ENCODE peak calls at places on chromosomes 5 and 9, in eight cellular contexts. E is activated CD8-positive, alpha-beta T cell treated with anti-CD3 and anti-CD28 coated beads, Interleukin-2, amount 10 ng/mL, durations not matched to agents 7 days and 5 days; Z is hypothalamus; C is AML-193; G is T follicular helper cell; A is GM04504; J is aorta; F is T-cell. O is an unnamed sample.

GRCh38 chr9:127572961-127573727 is 38.9 kb upstream of the STXBP1 start:
- DNase-seq in G (no peak), A (no peak), Z (no peak), E (no peak), F (no peak), C (no peak), J (no peak), O (peak)

GRCh38 chr5:38831909-38832308 is 13.9 kb upstream of the OSMR start:
- DNase-seq in A (no peak), F (no peak), C (peak), J (no peak), G (no peak), E (no peak), Z (no peak), O (no peak)

GRCh38 chr9:124392855-124393460 is 22.3 kb downstream of the PSMB7 start:
- DNase-seq in G (no peak), J (no peak), F (no peak), A (peak), E (no peak), Z (peak), C (no peak), O (peak)

GRCh38 chr5:132776077-132776931 is 735 bp downstream of the SEPTIN8 start:
- DNase-seq in Z (peak), C (peak), J (peak), A (no peak), E (no peak), G (no peak), F (no peak), O (no peak)

GRCh38 chr5:124962735-124963134 is 216.3 kb upstream of the ZNF608 start:
- DNase-seq in E (no peak), A (no peak), Z (no peak), G (no peak), F (no peak), J (no peak), C (no peak), O (no peak)

GRCh38 chr5:443239-444151 is 519 bp downstream of the EXOC3 start:
- DNase-seq in G (no peak), F (peak), A (no peak), E (peak), C (peak), Z (no peak), J (no peak), O (no peak)

GRCh38 chr9:135960328-135961276 is 571 bp downstream of the UBAC1 start:
- DNase-seq in J (peak), A (no peak), F (no peak), G (no peak), C (peak), E (peak), Z (no peak), O (no peak)

GRCh38 chr5:68114641-68115040 is 100.9 kb upstream of the PIK3R1 start:
- DNase-seq in F (no peak), J (no peak), A (peak), E (no peak), Z (no peak), G (no peak), C (no peak), O (no peak)

GRCh38 chr5:118903010-118903409 is 85.3 kb downstream of the DTWD2 start:
- DNase-seq in G (no peak), F (no peak), Z (no peak), A (no peak), J (no peak), C (no peak), E (no peak), O (no peak)

GRCh38 chr9:2833096-2833495 is 10.8 kb downstream of the PUM3 start:
- DNase-seq in C (no peak), E (no peak), Z (no peak), A (no peak), F (no peak), J (no peak), G (no peak), O (no peak)

O was measured in NCI-H460.